ENCODE peak calls at places on chromosomes 7 and 10, in six cellular contexts. K is CD8-positive, alpha-beta T cell; F is CD14-positive monocyte; L is cardiac fibroblast; V is HL-60; O is tibial artery. C is an unnamed sample.

GRCh38 chr7:50653116-50653854 is 88.1 kb upstream of the DDC start:
- DNase-seq in F (no peak), V (peak; percentile 77), O (peak; percentile 85), K (no peak), L (peak; percentile 89), C (no peak)

GRCh38 chr7:70036695-70037094 is 438.4 kb downstream of the AUTS2 start:
- DNase-seq in F (no peak), L (no peak), O (no peak), K (no peak), V (no peak), C (no peak)

GRCh38 chr7:1537631-1538412 is 7.3 kb downstream of the MAFK start:
- DNase-seq in F (peak; percentile 49), O (peak; percentile 99), L (peak; percentile 99), K (no peak), V (no peak), C (peak; percentile 89)

GRCh38 chr7:70913924-70914323 is 218.0 kb upstream of the GALNT17 start:
- DNase-seq in F (no peak), L (no peak), K (no peak), V (no peak), O (no peak), C (no peak)

GRCh38 chr10:102299873-102300272 is 54.5 kb downstream of the GBF1 start:
- DNase-seq in L (peak; percentile 84), K (no peak), O (no peak), V (no peak), F (no peak), C (no peak)

GRCh38 chr10:90885176-90885575 is 13.4 kb downstream of the RPP30 start:
- DNase-seq in F (no peak), V (no peak), O (no peak), L (peak; percentile 74), K (no peak), C (peak; percentile 28)

GRCh38 chr10:127195571-127196226 is 692 bp downstream of the INSYN2A start:
- DNase-seq in O (no peak), K (no peak), V (no peak), F (no peak), L (peak; percentile 31), C (no peak)

GRCh38 chr10:82378146-82378545 is 503.2 kb downstream of the NRG3 start:
- DNase-seq in F (no peak), O (peak; percentile 67), L (peak; percentile 92), K (no peak), V (no peak), C (no peak)

GRCh38 chr7:90958669-90959068 is 305.6 kb upstream of the FZD1 start:
- DNase-seq in V (no peak), K (no peak), L (peak; percentile 74), O (no peak), F (no peak), C (peak; percentile 25)

GRCh38 chr10:15201589-15202300 is 33.3 kb upstream of the NMT2 start:
- DNase-seq in O (no peak), L (peak; percentile 55), F (no peak), K (no peak), V (no peak), C (no peak)

GRCh38 chr7:124996778-124997177 is 67.2 kb upstream of the POT1 start:
- DNase-seq in K (no peak), V (no peak), O (no peak), L (peak; percentile 49), F (no peak), C (no peak)
- TF ChIP-seq CTCF in K (no peak), V (no peak), O (no peak), L (peak; percentile 26), F (no peak), C (no peak)

GRCh38 chr10:118241229-118242137 is 100.6 kb downstream of the FAM204A start:
- DNase-seq in O (peak; percentile 87), V (peak; percentile 56), F (no peak), L (peak; percentile 85), K (peak; percentile 49), C (peak; percentile 53)
- TF ChIP-seq CTCF in O (peak; percentile 86), V (peak; percentile 81), F (peak; percentile 95), L (peak; percentile 88), K (peak; percentile 97), C (peak; percentile 97)

DNA sequence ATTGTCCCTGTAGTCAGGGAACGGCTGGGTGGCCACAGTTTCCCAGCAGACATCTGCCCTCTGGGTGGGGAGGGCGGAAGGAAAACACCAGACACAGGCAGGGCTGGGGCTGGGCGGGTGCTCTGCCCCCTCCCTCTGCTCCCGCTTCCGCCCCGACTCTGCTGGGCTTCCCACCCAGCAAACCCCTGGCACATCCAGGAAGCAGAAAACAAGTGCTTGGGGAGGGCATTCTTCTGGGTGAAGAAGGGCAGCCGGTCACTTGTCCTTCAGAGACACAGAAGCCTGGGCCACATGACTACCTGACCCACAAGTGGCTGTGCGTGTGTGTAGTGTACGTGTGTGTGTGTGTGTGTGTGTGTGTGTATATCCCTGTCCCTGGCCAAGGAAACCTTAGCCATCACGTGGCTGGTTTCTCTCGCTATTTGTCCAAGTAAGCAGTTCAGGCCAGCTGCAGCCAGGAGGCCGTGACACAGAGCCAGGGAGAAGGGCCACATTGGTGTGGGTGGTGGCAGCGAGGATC is 77.9 kb downstream of the ZMIZ1 start:
- DNase-seq in O (peak; percentile 91), F (peak; percentile 71), L (peak; percentile 23), K (no peak), V (no peak), C (no peak)
- TF ChIP-seq CTCF in O (peak; percentile 37), F (no peak), L (no peak), K (no peak), V (no peak), C (no peak)

GRCh38 chr10:92574545-92575377 is 868 bp upstream of the IDE start:
- DNase-seq in O (no peak), V (peak; percentile 7), L (peak; percentile 67), K (no peak), F (no peak), C (no peak)
- TF ChIP-seq CTCF in O (no peak), V (no peak), L (peak; percentile 6), K (peak; percentile 86), F (peak; percentile 85), C (no peak)

DNA sequence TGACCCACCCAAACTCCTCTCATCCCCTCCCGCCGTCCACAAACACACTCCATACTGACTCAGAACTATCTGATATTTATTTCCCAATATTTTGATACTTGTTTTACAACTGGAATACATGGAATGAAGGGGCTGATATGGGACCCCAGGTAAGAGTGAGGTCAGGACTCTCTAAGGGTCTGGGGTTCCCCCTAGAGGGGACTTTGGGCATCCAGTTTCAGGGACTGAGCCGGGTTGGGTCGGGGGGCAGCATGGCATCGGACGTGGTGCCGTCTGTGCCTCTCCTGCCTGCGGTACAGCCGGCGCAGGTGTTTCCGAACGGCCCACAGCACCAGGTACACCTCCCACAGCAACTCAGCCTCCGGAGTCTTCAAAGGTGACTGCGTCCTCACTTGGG is 7.5 kb downstream of the SPACDR start:
- DNase-seq in K (no peak), O (no peak), F (no peak), V (no peak), L (no peak), C (no peak)
- TF ChIP-seq CTCF in K (no peak), O (no peak), F (no peak), V (no peak), L (no peak), C (no peak)

DNA sequence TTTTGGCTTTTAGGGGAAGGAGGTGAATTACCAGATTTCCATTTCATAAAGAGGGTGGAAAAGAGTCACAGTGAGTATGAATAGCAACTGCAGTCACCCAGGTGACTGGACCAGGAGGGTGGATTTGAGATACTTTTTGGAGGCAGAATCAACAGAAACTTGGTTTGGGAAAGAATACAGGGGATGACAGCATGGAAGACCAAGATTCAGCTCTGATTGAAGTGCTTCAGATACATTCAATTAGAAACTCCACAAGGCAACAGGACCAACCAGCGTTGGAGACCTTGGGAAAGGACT is 83.0 kb downstream of the SGMS1 start:
- DNase-seq in V (no peak), O (no peak), L (no peak), F (no peak), K (no peak), C (no peak)
- TF ChIP-seq CTCF in V (no peak), O (no peak), L (no peak), F (no peak), K (no peak), C (no peak)

DNA sequence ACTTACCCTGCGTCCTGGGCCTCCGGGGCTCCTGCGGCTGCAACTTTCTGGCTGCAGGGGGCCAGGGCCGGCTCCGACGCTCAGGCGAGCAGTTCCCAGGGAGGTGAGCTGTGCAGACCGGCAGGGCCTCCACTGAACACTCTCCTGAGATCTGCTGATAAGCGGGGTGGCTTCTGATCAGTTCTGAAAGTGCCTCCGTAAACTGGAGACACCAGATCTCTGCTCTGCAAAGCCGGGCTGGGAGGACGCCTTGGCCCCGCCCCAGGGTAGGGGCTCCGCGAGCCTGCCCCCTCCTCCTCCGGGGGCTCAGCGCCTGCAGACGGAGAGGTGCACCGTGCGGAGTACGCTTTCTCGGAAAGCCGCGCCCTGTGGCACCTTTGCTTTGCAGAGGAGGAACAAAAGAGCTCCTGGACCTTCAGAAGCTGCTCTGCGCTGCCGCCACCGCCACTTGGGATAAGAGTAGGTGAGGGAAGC is 141.3 kb upstream of the VKORC1L1 start:
- DNase-seq in K (no peak), L (no peak), F (no peak), O (no peak), V (no peak), C (no peak)
- TF ChIP-seq CTCF in K (no peak), L (peak; percentile 2), F (no peak), O (no peak), V (no peak), C (no peak)

GRCh38 chr10:95445837-95446347 is 115.3 kb downstream of the SORBS1 start:
- DNase-seq in V (peak; percentile 47), F (no peak), K (no peak), O (peak; percentile 89), L (peak; percentile 84), C (peak; percentile 41)
- TF ChIP-seq CTCF in V (peak; percentile 96), F (peak; percentile 92), K (peak; percentile 81), O (peak; percentile 91), L (peak; percentile 76), C (peak; percentile 74)